ENCODE peak calls at places on chromosome 19, in eight cellular contexts. One of them, this sample, is unnamed.

GRCh38 chr19:55552620-55553019 is 7.3 kb upstream of the SBK3 start:
- DNase-seq in ecto neural progenitor cell: no peak
- DNase-seq in hippocampal formation: no peak
- DNase-seq in pancreas: no peak
- DNase-seq in psoas muscle: no peak
- DNase-seq in NCI-H774: no peak
- DNase-seq in ELR: peak
- DNase-seq in left lobe of liver: no peak
- DNase-seq in this sample: no peak

GRCh38 chr19:45667620-45668341 is at the start of gene GIPR:
- DNase-seq in hippocampal formation: peak
- DNase-seq in ecto neural progenitor cell: peak
- DNase-seq in psoas muscle: peak
- DNase-seq in left lobe of liver: no peak
- DNase-seq in ELR: peak
- DNase-seq in pancreas: peak
- DNase-seq in NCI-H774: peak
- DNase-seq in this sample: no peak

GRCh38 chr19:57903298-57904174 is 12.9 kb downstream of the ZNF417 start:
- DNase-seq in hippocampal formation: no peak
- DNase-seq in left lobe of liver: peak
- DNase-seq in psoas muscle: no peak
- DNase-seq in pancreas: no peak
- DNase-seq in ecto neural progenitor cell: no peak
- DNase-seq in NCI-H774: no peak
- DNase-seq in ELR: peak
- DNase-seq in this sample: no peak

GRCh38 chr19:41999071-41999877 is 5.2 kb upstream of the ATP1A3 start:
- DNase-seq in left lobe of liver: no peak
- DNase-seq in pancreas: no peak
- DNase-seq in hippocampal formation: no peak
- DNase-seq in psoas muscle: no peak
- DNase-seq in NCI-H774: no peak
- DNase-seq in ecto neural progenitor cell: peak
- DNase-seq in ELR: no peak
- DNase-seq in this sample: no peak

GRCh38 chr19:48624791-48625723 is 5.8 kb downstream of the SPHK2 start:
- DNase-seq in ELR: no peak
- DNase-seq in ecto neural progenitor cell: no peak
- DNase-seq in NCI-H774: no peak
- DNase-seq in hippocampal formation: no peak
- DNase-seq in left lobe of liver: peak
- DNase-seq in psoas muscle: no peak
- DNase-seq in pancreas: peak
- DNase-seq in this sample: peak

GRCh38 chr19:45569619-45570421 is 14.8 kb downstream of the OPA3 start:
- DNase-seq in left lobe of liver: peak
- DNase-seq in psoas muscle: peak
- DNase-seq in ecto neural progenitor cell: peak
- DNase-seq in NCI-H774: no peak
- DNase-seq in hippocampal formation: no peak
- DNase-seq in pancreas: peak
- DNase-seq in ELR: peak
- DNase-seq in this sample: no peak

GRCh38 chr19:35063940-35064818 is 22.7 kb downstream of the HPN start:
- DNase-seq in NCI-H774: no peak
- DNase-seq in hippocampal formation: no peak
- DNase-seq in ecto neural progenitor cell: no peak
- DNase-seq in ELR: peak
- DNase-seq in psoas muscle: no peak
- DNase-seq in left lobe of liver: no peak
- DNase-seq in pancreas: peak
- DNase-seq in this sample: no peak

GRCh38 chr19:48961051-48961649 is 4.0 kb upstream of the FTL start:
- DNase-seq in psoas muscle: no peak
- DNase-seq in left lobe of liver: no peak
- DNase-seq in pancreas: peak
- DNase-seq in ecto neural progenitor cell: no peak
- DNase-seq in NCI-H774: no peak
- DNase-seq in ELR: peak
- DNase-seq in hippocampal formation: no peak
- DNase-seq in this sample: peak

GRCh38 chr19:7506385-7507328 is 9.2 kb upstream of the ZNF358 start:
- DNase-seq in ELR: peak
- DNase-seq in psoas muscle: peak
- DNase-seq in NCI-H774: peak
- DNase-seq in hippocampal formation: peak
- DNase-seq in ecto neural progenitor cell: peak
- DNase-seq in pancreas: peak
- DNase-seq in left lobe of liver: peak
- DNase-seq in this sample: peak

GRCh38 chr19:35006342-35006998 is 6.3 kb downstream of the GRAMD1A start:
- DNase-seq in left lobe of liver: no peak
- DNase-seq in pancreas: peak
- DNase-seq in NCI-H774: no peak
- DNase-seq in hippocampal formation: no peak
- DNase-seq in psoas muscle: no peak
- DNase-seq in ecto neural progenitor cell: no peak
- DNase-seq in ELR: peak
- DNase-seq in this sample: no peak

GRCh38 chr19:42124386-42124901 is 7.8 kb downstream of the POU2F2 start:
- DNase-seq in hippocampal formation: no peak
- DNase-seq in ecto neural progenitor cell: no peak
- DNase-seq in ELR: no peak
- DNase-seq in left lobe of liver: no peak
- DNase-seq in NCI-H774: no peak
- DNase-seq in psoas muscle: no peak
- DNase-seq in pancreas: no peak
- DNase-seq in this sample: no peak

GRCh38 chr19:8158411-8159074 is 9.2 kb upstream of the FBN3 start:
- DNase-seq in pancreas: peak
- DNase-seq in psoas muscle: no peak
- DNase-seq in hippocampal formation: peak
- DNase-seq in ELR: peak
- DNase-seq in left lobe of liver: peak
- DNase-seq in ecto neural progenitor cell: no peak
- DNase-seq in NCI-H774: peak
- DNase-seq in this sample: no peak

GRCh38 chr19:4052993-4053422 is 13.7 kb downstream of the ZBTB7A start:
- DNase-seq in NCI-H774: no peak
- DNase-seq in left lobe of liver: peak
- DNase-seq in psoas muscle: no peak
- DNase-seq in ELR: peak
- DNase-seq in hippocampal formation: no peak
- DNase-seq in pancreas: no peak
- DNase-seq in ecto neural progenitor cell: no peak
- DNase-seq in this sample: no peak

GRCh38 chr19:18304496-18305312 is 18.2 kb downstream of the LSM4 start:
- DNase-seq in psoas muscle: peak
- DNase-seq in NCI-H774: no peak
- DNase-seq in ELR: peak
- DNase-seq in hippocampal formation: peak
- DNase-seq in ecto neural progenitor cell: peak
- DNase-seq in left lobe of liver: peak
- DNase-seq in pancreas: peak
- DNase-seq in this sample: peak

GRCh38 chr19:50659318-50660082 is 10.3 kb downstream of the C19orf81 start:
- DNase-seq in ecto neural progenitor cell: peak
- DNase-seq in pancreas: peak
- DNase-seq in ELR: no peak
- DNase-seq in psoas muscle: no peak
- DNase-seq in left lobe of liver: no peak
- DNase-seq in hippocampal formation: no peak
- DNase-seq in NCI-H774: no peak
- DNase-seq in this sample: no peak

GRCh38 chr19:2976609-2977000 is 759 bp upstream of the TLE6 start:
- DNase-seq in NCI-H774: no peak
- DNase-seq in psoas muscle: no peak
- DNase-seq in ELR: no peak
- DNase-seq in ecto neural progenitor cell: no peak
- DNase-seq in pancreas: no peak
- DNase-seq in hippocampal formation: no peak
- DNase-seq in left lobe of liver: no peak
- DNase-seq in this sample: no peak

GRCh38 chr19:41541990-41542584 is 33.9 kb upstream of the CEACAM21 start:
- DNase-seq in ELR: peak
- DNase-seq in NCI-H774: peak
- DNase-seq in pancreas: no peak
- DNase-seq in left lobe of liver: no peak
- DNase-seq in hippocampal formation: no peak
- DNase-seq in ecto neural progenitor cell: peak
- DNase-seq in psoas muscle: peak
- DNase-seq in this sample: no peak

GRCh38 chr19:2636897-2637683 is 65.4 kb downstream of the GNG7 start:
- DNase-seq in pancreas: peak
- DNase-seq in NCI-H774: no peak
- DNase-seq in hippocampal formation: peak
- DNase-seq in left lobe of liver: peak
- DNase-seq in psoas muscle: peak
- DNase-seq in ELR: peak
- DNase-seq in ecto neural progenitor cell: peak
- DNase-seq in this sample: peak

GRCh38 chr19:45782162-45782623 is at the start of gene DMPK:
- DNase-seq in ecto neural progenitor cell: no peak
- DNase-seq in pancreas: peak
- DNase-seq in psoas muscle: peak
- DNase-seq in ELR: peak
- DNase-seq in hippocampal formation: no peak
- DNase-seq in NCI-H774: peak
- DNase-seq in left lobe of liver: no peak
- DNase-seq in this sample: peak

GRCh38 chr19:42402376-42403116 is 12.4 kb upstream of the CNFN start:
- DNase-seq in NCI-H774: no peak
- DNase-seq in hippocampal formation: no peak
- DNase-seq in left lobe of liver: no peak
- DNase-seq in pancreas: no peak
- DNase-seq in psoas muscle: no peak
- DNase-seq in ELR: no peak
- DNase-seq in ecto neural progenitor cell: no peak
- DNase-seq in this sample: no peak

GRCh38 chr19:44677019-44677809 is 5.9 kb downstream of the CEACAM19 start:
- DNase-seq in NCI-H774: no peak
- DNase-seq in left lobe of liver: no peak
- DNase-seq in pancreas: no peak
- DNase-seq in ELR: peak
- DNase-seq in hippocampal formation: no peak
- DNase-seq in ecto neural progenitor cell: no peak
- DNase-seq in psoas muscle: no peak
- DNase-seq in this sample: no peak

GRCh38 chr19:11849264-11849615 is 714 bp downstream of the ZNF439 start:
- DNase-seq in NCI-H774: no peak
- DNase-seq in left lobe of liver: no peak
- DNase-seq in pancreas: no peak
- DNase-seq in psoas muscle: no peak
- DNase-seq in ecto neural progenitor cell: no peak
- DNase-seq in hippocampal formation: no peak
- DNase-seq in ELR: no peak
- DNase-seq in this sample: no peak

GRCh38 chr19:52725528-52725961 is 9.3 kb downstream of the ZNF611 start:
- DNase-seq in NCI-H774: no peak
- DNase-seq in left lobe of liver: no peak
- DNase-seq in psoas muscle: no peak
- DNase-seq in ELR: no peak
- DNase-seq in hippocampal formation: no peak
- DNase-seq in ecto neural progenitor cell: peak
- DNase-seq in pancreas: no peak
- DNase-seq in this sample: no peak

GRCh38 chr19:18208098-18208951 is 4.5 kb upstream of the RAB3A start:
- DNase-seq in hippocampal formation: no peak
- DNase-seq in pancreas: peak
- DNase-seq in psoas muscle: peak
- DNase-seq in ecto neural progenitor cell: peak
- DNase-seq in NCI-H774: peak
- DNase-seq in left lobe of liver: no peak
- DNase-seq in ELR: peak
- DNase-seq in this sample: peak

GRCh38 chr19:54209058-54209747 is 8.5 kb downstream of the RPS9 start:
- DNase-seq in pancreas: peak
- DNase-seq in ecto neural progenitor cell: no peak
- DNase-seq in psoas muscle: no peak
- DNase-seq in NCI-H774: no peak
- DNase-seq in hippocampal formation: no peak
- DNase-seq in ELR: peak
- DNase-seq in left lobe of liver: peak
- DNase-seq in this sample: no peak

GRCh38 chr19:45247136-45247535 is 1.9 kb upstream of the EXOC3L2 start:
- DNase-seq in ecto neural progenitor cell: no peak
- DNase-seq in psoas muscle: no peak
- DNase-seq in pancreas: no peak
- DNase-seq in NCI-H774: no peak
- DNase-seq in ELR: no peak
- DNase-seq in hippocampal formation: no peak
- DNase-seq in left lobe of liver: no peak
- DNase-seq in this sample: no peak

This sample was measured in ovary.